ENCODE peak calls at places on chromosome 18, in six cellular contexts. Q is K562, K is H1, S is HCT116, D is HepG2, L is GM12878. U is an unnamed sample.

GRCh38 chr18:57437433-57437781 is 2.2 kb downstream of the ONECUT2 start:
- DNase-seq in L (no peak), K (no peak), Q (no peak), S (no peak), D (peak), U (no peak)

GRCh38 chr18:31686572-31686971 is 2.2 kb upstream of the B4GALT6 start:
- DNase-seq in D (no peak), L (no peak), K (no peak), Q (no peak), S (no peak), U (no peak)

GRCh38 chr18:45399643-45400042 is 215.6 kb upstream of the SLC14A2 start:
- DNase-seq in L (no peak), K (no peak), Q (no peak), S (no peak), D (no peak), U (no peak)

GRCh38 chr18:2918761-2919550 is 72.2 kb downstream of the EMILIN2 start:
- DNase-seq in S (no peak), K (no peak), L (no peak), Q (no peak), D (no peak), U (no peak)

GRCh38 chr18:7817596-7817995 is 250.5 kb downstream of the PTPRM start:
- DNase-seq in D (no peak), L (no peak), S (no peak), Q (no peak), K (no peak), U (no peak)

GRCh38 chr18:13606589-13607254 is 119.6 kb downstream of the FAM210A start:
- DNase-seq in K (no peak), L (no peak), Q (no peak), S (no peak), D (no peak), U (no peak)

GRCh38 chr18:8455661-8456614 is 153.3 kb upstream of the RAB12 start:
- DNase-seq in Q (no peak), D (no peak), L (no peak), S (no peak), K (no peak), U (no peak)

GRCh38 chr18:63604791-63605567 is 17.8 kb downstream of the SERPINB13 start:
- DNase-seq in D (no peak), L (no peak), K (no peak), Q (no peak), S (peak), U (no peak)

GRCh38 chr18:8703781-8704301 is 1.5 kb upstream of the MTCL1 start:
- DNase-seq in L (no peak), K (no peak), D (peak), Q (no peak), S (no peak), U (peak)

GRCh38 chr18:73752546-73752945 is 395.1 kb downstream of the FBXO15 start:
- DNase-seq in K (no peak), S (no peak), D (no peak), Q (no peak), L (no peak), U (no peak)

GRCh38 chr18:12052866-12053265 is 40.8 kb upstream of the ANKRD62 start:
- DNase-seq in L (no peak), S (no peak), Q (no peak), D (no peak), K (no peak), U (no peak)

DNA sequence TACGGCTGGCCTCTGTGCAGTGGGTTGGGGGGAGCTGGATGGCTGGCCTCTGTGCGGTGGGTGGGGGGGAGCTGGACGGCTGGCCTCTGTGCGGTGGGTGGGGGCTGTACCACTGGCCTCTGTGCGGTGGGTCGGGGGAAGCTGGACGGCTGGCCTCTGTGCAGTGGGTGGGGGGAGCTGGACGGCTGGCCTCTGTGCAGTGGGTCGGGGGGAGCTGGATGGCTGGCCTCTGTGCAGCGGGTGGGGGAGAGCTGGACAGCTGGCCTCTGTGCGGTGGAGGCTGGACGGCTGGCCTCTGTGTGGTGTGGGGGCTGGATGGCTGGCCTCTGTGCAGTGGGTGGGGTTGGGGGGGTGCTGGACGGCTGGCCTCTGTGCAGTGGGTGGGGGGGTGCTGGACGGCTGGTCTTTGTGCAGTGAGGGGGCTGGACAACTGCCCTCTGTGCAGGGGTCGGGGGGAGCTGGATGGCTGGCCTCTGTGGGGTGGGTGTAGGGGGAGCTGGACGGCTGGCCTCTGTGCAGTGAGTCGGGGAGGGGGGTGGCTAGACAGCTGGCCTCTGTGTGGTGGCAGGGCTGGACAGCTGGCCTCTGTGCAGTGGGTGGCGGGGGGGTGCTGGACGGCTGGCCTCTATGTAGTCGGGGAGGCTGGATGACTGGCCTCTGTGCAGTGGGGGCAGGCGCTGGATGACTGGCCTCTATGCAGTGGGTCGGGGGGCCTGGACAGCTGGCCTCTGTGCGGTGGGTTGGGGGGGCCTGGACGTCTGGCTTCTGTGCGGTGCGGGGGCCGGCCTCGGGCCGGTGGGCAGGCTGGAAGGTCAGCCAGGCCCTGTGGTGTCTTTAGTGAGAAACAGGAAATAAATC is 31.9 kb downstream of the NFATC1 start:
- DNase-seq in Q (no peak), L (no peak), D (no peak), K (no peak), S (no peak), U (no peak)
- TF ChIP-seq JUND in Q (no peak), L (no peak), D (no peak), K (no peak), S (no peak), U (no peak)

DNA sequence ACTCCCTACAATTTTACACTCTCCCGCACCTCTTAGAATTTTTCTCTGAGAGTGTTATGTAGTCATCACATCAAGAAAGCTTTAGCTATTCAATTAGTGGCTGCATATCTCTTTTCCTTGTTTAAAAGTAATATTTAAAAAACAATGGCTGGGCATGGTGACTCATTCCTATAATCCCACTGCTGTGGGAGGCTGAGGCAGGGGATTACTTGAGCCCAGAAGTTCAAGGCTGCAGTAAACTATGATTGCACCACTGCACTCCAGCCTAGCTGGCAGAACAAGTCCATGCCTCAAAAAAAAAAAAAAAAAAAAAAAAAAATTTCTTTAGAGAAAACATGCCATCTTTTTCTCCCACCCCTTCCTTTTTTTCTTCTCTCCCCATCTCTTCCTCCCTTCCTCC is 44.3 kb downstream of the AQP4 start:
- DNase-seq in D (peak), K (no peak), L (no peak), Q (no peak), S (no peak), U (no peak)
- TF ChIP-seq JUND in D (no peak), K (no peak), L (no peak), Q (no peak), S (no peak), U (no peak)

GRCh38 chr18:79935098-79935480 is 16.4 kb downstream of the SLC66A2 start:
- DNase-seq in Q (no peak), L (no peak), K (no peak), D (no peak), S (no peak), U (no peak)

GRCh38 chr18:79937103-79937860 is 14.2 kb downstream of the SLC66A2 start:
- DNase-seq in S (no peak), D (no peak), K (no peak), Q (no peak), L (no peak), U (no peak)

GRCh38 chr18:79936641-79937040 is 14.8 kb downstream of the SLC66A2 start:
- DNase-seq in K (no peak), S (no peak), L (no peak), D (peak), Q (no peak), U (no peak)

GRCh38 chr18:79935499-79935898 is 16.0 kb downstream of the SLC66A2 start:
- DNase-seq in K (no peak), Q (no peak), S (no peak), D (no peak), L (no peak), U (no peak)

DNA sequence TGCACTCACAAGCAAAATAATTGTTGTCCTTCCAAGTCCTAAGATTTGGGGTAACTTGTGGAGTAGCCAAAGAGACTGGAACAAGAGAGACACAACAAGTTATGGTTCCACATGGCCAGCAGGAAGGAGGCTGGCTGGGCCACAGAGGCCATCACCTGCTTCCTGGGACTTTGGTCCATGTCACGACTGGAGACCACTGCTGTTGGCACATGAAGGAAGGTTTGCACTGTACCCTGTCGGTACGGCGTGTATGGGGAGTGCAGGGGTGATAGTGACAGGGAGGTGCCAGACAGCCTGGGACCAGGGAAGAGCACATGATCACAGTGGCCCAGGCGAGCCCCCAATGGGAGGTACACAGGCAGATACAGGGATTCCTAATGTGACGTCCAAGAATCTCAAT is 15.5 kb downstream of the SLC66A2 start:
- DNase-seq in Q (no peak), D (no peak), K (no peak), S (no peak), L (no peak), U (no peak)
- TF ChIP-seq JUND in Q (no peak), D (no peak), K (no peak), S (no peak), L (no peak), U (no peak)

DNA sequence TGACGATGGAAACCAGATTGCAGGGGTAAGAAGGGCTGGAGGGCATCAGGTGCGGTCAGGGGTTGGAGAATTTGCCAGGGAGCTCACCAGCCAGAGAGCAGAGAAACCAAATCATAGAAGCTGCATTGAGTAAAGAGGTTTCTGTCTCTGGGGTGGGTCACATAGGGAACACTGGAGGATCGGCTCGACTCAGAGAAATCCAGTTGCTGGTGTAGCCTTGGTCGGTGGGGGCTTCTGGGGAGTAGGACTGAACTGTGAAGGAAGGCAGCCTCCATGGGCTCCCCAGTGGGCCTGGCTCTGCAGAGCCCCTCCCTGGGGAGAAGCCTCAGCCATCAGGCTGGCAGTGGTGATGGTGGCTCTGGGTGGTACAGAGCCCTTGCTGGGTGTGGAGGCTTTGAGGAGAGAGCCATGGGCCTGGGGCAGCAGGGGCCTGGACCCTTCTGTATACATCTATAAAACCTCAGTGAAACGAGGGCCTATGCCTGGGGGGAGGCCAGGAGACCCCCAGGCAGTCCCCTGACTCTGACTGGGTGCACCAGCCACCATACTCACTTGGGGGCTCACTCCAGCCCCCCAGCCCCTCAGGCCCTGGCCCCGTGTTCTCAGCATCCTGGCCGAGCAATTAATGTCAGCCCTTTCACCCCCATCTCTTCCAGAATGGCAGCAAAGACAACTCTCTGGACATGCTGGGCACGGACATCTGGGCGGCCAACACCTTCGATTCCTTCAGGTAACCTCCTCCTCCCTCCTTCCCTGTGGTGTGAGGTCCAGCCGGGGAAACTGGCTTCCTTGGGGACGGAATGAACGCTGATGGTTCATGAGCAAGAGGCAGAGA is 124.5 kb downstream of the CTIF start:
- DNase-seq in S (no peak), Q (no peak), K (no peak), D (no peak), L (no peak), U (no peak)
- TF ChIP-seq JUND in S (no peak), Q (no peak), K (no peak), D (no peak), L (no peak), U (no peak)

U was measured in T47D.